ENCODE peak calls at places on chromosomes 11 and 22, in five cellular contexts. G is foreskin fibroblast; M is T-helper 2 cell; N is non-pigmented ciliary epithelial cell; J is activated T-helper 1 cell treated with anti-CD3 and anti-CD28 coated beads, Interleukin-12 subunit alpha, Interleukin-12 subunit beta, Interleukin-2, Interleukin-4 antibody, amounts not matched to agents 30 ng/mL and 10 ng/mL and 1 ng/mL, durations not matched to agents 14 hours and 24 hours and 36 hours. T is an unnamed sample.
A peak's percentile ranks its signal among the peaks of the same experiment; 100 is the strongest.

GRCh38 chr11:15655552-15655951 is 540.8 kb downstream of the INSC start:
- DNase-seq in G (no peak), M (no peak), N (no peak), J (no peak), T (no peak)

GRCh38 chr11:110433393-110434333 is 3.9 kb downstream of the FDX1 start:
- DNase-seq in G (peak; percentile 41), M (peak; percentile 42), N (no peak), J (no peak), T (no peak)

GRCh38 chr11:116557261-116557660 is 215.5 kb downstream of the BUD13 start:
- DNase-seq in G (peak; percentile 16), M (no peak), N (no peak), J (no peak), T (no peak)

GRCh38 chr22:46791201-46791731 is 28.8 kb downstream of the TBC1D22A start:
- DNase-seq in G (peak; percentile 60), M (peak; percentile 92), N (peak; percentile 18), J (peak; percentile 71), T (peak; percentile 79)

GRCh38 chr11:126716456-126717083 is 284.0 kb downstream of the KIRREL3 start:
- DNase-seq in G (peak; percentile 51), M (peak; percentile 38), N (peak; percentile 9), J (no peak), T (no peak)

GRCh38 chr22:27603111-27603822 is 198.3 kb downstream of the MN1 start:
- DNase-seq in G (no peak), M (no peak), N (no peak), J (no peak), T (no peak)

GRCh38 chr11:67373916-67374570 is 645 bp upstream of the CLCF1 start:
- DNase-seq in G (peak; percentile 99), M (peak; percentile 51), N (peak; percentile 77), J (peak; percentile 31), T (peak; percentile 24)

GRCh38 chr11:87926250-87926970 is 248.8 kb downstream of the RAB38 start:
- DNase-seq in G (peak; percentile 75), M (peak; percentile 40), N (peak; percentile 48), J (no peak), T (no peak)

GRCh38 chr11:117382746-117383145 is 55.1 kb downstream of the CEP164 start:
- DNase-seq in G (no peak), M (no peak), N (no peak), J (no peak), T (no peak)

T was measured in T-cell.